ENCODE peak calls at places on chromosome 6, in six cellular contexts. I is NCI-H748 treated with DMSO at 0.1 percent for 48 hours; N is stimulated activated CD8-positive, alpha-beta memory T cell treated with anti-CD3 and anti-CD28 coated beads, Interleukin-15, amount 100 ng/mL, for 24 hours; P is T-cell; V is NCI-H510A treated with DMSO at 0.1 percent for 48 hours; R is T-helper 22 cell. S is an unnamed sample.

GRCh38 chr6:96301023-96301422 is 220.6 kb upstream of the UFL1 start:
- DNase-seq in I (no peak), N (no peak), P (no peak), V (no peak), R (no peak), S (no peak)

GRCh38 chr6:154842828-154843227 is 109.6 kb downstream of the SCAF8 start:
- DNase-seq in I (no peak), N (no peak), P (no peak), V (no peak), R (no peak), S (no peak)

GRCh38 chr6:76817429-76817828 is 645.9 kb downstream of the HTR1B start:
- DNase-seq in I (no peak), N (no peak), P (no peak), V (no peak), R (no peak), S (no peak)

GRCh38 chr6:170444056-170444505 is 109.0 kb downstream of the PSMB1 start:
- DNase-seq in I (no peak), N (no peak), P (peak), V (peak), R (no peak), S (no peak)

GRCh38 chr6:106444777-106445507 is 84.4 kb downstream of the CRYBG1 start:
- DNase-seq in I (peak), N (no peak), P (peak), V (peak), R (no peak), S (peak)

GRCh38 chr6:113763311-113763766 is 93.8 kb upstream of the MARCKS start:
- DNase-seq in I (no peak), N (no peak), P (no peak), V (no peak), R (no peak), S (no peak)

GRCh38 chr6:41097467-41098090 is 24.8 kb downstream of the NFYA start:
- DNase-seq in I (no peak), N (no peak), P (no peak), V (no peak), R (no peak), S (no peak)

GRCh38 chr6:78580923-78581322 is 286.4 kb upstream of the IRAK1BP1 start:
- DNase-seq in I (peak), N (no peak), P (no peak), V (no peak), R (no peak), S (no peak)

GRCh38 chr6:8442149-8442548 is 6.8 kb upstream of the SLC35B3 start:
- DNase-seq in I (no peak), N (no peak), P (no peak), V (no peak), R (no peak), S (no peak)

GRCh38 chr6:74642101-74642500 is 563.8 kb downstream of the COL12A1 start:
- DNase-seq in I (no peak), N (no peak), P (no peak), V (no peak), R (no peak), S (no peak)

GRCh38 chr6:3561745-3562144 is 104.9 kb upstream of the SLC22A23 start:
- DNase-seq in I (peak), N (no peak), P (no peak), V (no peak), R (no peak), S (no peak)

GRCh38 chr6:35786810-35787209 is 6.0 kb downstream of the CLPSL1 start:
- DNase-seq in I (no peak), N (no peak), P (no peak), V (no peak), R (no peak), S (no peak)

GRCh38 chr6:41546475-41546865 is 289 bp downstream of the FOXP4 start:
- DNase-seq in I (no peak), N (no peak), P (peak), V (no peak), R (peak), S (no peak)

GRCh38 chr6:10561566-10562088 is 40.5 kb downstream of the GCNT2 start:
- DNase-seq in I (no peak), N (no peak), P (no peak), V (no peak), R (no peak), S (no peak)

GRCh38 chr6:129675669-129676472 is 34.1 kb downstream of the ARHGAP18 start:
- DNase-seq in I (no peak), N (no peak), P (no peak), V (no peak), R (no peak), S (no peak)

GRCh38 chr6:123329337-123329736 is 307.4 kb downstream of the TRDN start:
- DNase-seq in I (no peak), N (no peak), P (no peak), V (no peak), R (no peak), S (no peak)

GRCh38 chr6:29598348-29598747 is 13.4 kb downstream of the OR2H2 start:
- DNase-seq in I (no peak), N (no peak), P (no peak), V (no peak), R (no peak), S (no peak)

GRCh38 chr6:150606258-150607043 is 6.8 kb downstream of the PLEKHG1 start:
- DNase-seq in I (no peak), N (no peak), P (no peak), V (no peak), R (no peak), S (no peak)

GRCh38 chr6:39361657-39362486 is 39.4 kb upstream of the KCNK16 start:
- DNase-seq in I (peak), N (peak), P (peak), V (peak), R (no peak), S (peak)

GRCh38 chr6:161393839-161394364 is 120.0 kb upstream of the AGPAT4 start:
- DNase-seq in I (peak), N (no peak), P (peak), V (peak), R (peak), S (peak)

GRCh38 chr6:163404825-163405265 is 9.7 kb upstream of the QKI start:
- DNase-seq in I (no peak), N (no peak), P (no peak), V (no peak), R (no peak), S (no peak)

GRCh38 chr6:96184798-96185197 is 169.0 kb downstream of the FUT9 start:
- DNase-seq in I (no peak), N (no peak), P (no peak), V (no peak), R (no peak), S (no peak)

GRCh38 chr6:1958257-1958656 is 287.1 kb downstream of the GMDS start:
- DNase-seq in I (no peak), N (no peak), P (no peak), V (no peak), R (no peak), S (no peak)

GRCh38 chr6:90194371-90194841 is 102.2 kb downstream of the BACH2 start:
- DNase-seq in I (no peak), N (no peak), P (no peak), V (no peak), R (no peak), S (no peak)

GRCh38 chr6:8110117-8110721 is 7.9 kb upstream of the EEF1E1 start:
- DNase-seq in I (no peak), N (no peak), P (no peak), V (no peak), R (no peak), S (no peak)

GRCh38 chr6:36239710-36240256 is 30.1 kb upstream of the PNPLA1 start:
- DNase-seq in I (no peak), N (no peak), P (no peak), V (no peak), R (no peak), S (no peak)

GRCh38 chr6:75524322-75524972 is 30.8 kb upstream of the FILIP1 start:
- DNase-seq in I (no peak), N (no peak), P (no peak), V (peak), R (no peak), S (no peak)

GRCh38 chr6:73699656-73700055 is 3.7 kb downstream of the CD109 start:
- DNase-seq in I (no peak), N (no peak), P (no peak), V (no peak), R (no peak), S (no peak)

GRCh38 chr6:136113736-136114173 is 136.4 kb downstream of the MTFR2 start:
- DNase-seq in I (peak), N (no peak), P (peak), V (peak), R (no peak), S (no peak)

GRCh38 chr6:68038815-68039408 is 596.2 kb upstream of the ADGRB3 start:
- DNase-seq in I (no peak), N (no peak), P (no peak), V (no peak), R (no peak), S (no peak)